ENCODE peak calls at places on chromosomes 13 and 19, in five cellular contexts. One of them, this sample, is unnamed. For H3K9me3, the result is how much of the 10 kb centered on the place peaks cover.

GRCh38 chr19:17719730-17720486 is 628 bp downstream of the MAP1S start:
- DNase-seq in CD4-positive, CD25-positive, alpha-beta regulatory T cell: no peak
- DNase-seq in esophagus muscularis mucosa: no peak
- DNase-seq in CD8-positive, alpha-beta T cell: no peak
- DNase-seq in suprapubic skin: no peak
- DNase-seq in this sample: no peak

GRCh38 chr19:23522431-23522830 is 127.2 kb upstream of the ZNF91 start:
- DNase-seq in CD4-positive, CD25-positive, alpha-beta regulatory T cell: no peak
- DNase-seq in esophagus muscularis mucosa: no peak
- DNase-seq in CD8-positive, alpha-beta T cell: no peak
- DNase-seq in suprapubic skin: no peak
- DNase-seq in this sample: no peak

GRCh38 chr19:49456351-49456750 is 3.3 kb downstream of the ALDH16A1 start:
- DNase-seq in CD4-positive, CD25-positive, alpha-beta regulatory T cell: no peak
- DNase-seq in esophagus muscularis mucosa: no peak
- DNase-seq in CD8-positive, alpha-beta T cell: no peak
- DNase-seq in suprapubic skin: no peak
- DNase-seq in this sample: no peak

GRCh38 chr19:3520166-3521103 is 14.3 kb downstream of the FZR1 start:
- DNase-seq in CD4-positive, CD25-positive, alpha-beta regulatory T cell: no peak
- DNase-seq in esophagus muscularis mucosa: no peak
- DNase-seq in CD8-positive, alpha-beta T cell: no peak
- DNase-seq in suprapubic skin: peak
- DNase-seq in this sample: no peak

GRCh38 chr13:59269476-59269875 is 894.3 kb downstream of the DIAPH3 start:
- DNase-seq in CD4-positive, CD25-positive, alpha-beta regulatory T cell: no peak
- DNase-seq in esophagus muscularis mucosa: no peak
- DNase-seq in CD8-positive, alpha-beta T cell: no peak
- DNase-seq in suprapubic skin: no peak
- DNase-seq in this sample: no peak

GRCh38 chr19:13153627-13154240 is 3.5 kb downstream of the IER2 start:
- DNase-seq in CD4-positive, CD25-positive, alpha-beta regulatory T cell: no peak
- DNase-seq in esophagus muscularis mucosa: no peak
- DNase-seq in CD8-positive, alpha-beta T cell: no peak
- DNase-seq in suprapubic skin: no peak
- DNase-seq in this sample: peak

GRCh38 chr19:51644636-51645271 is 1.9 kb downstream of the SIGLEC14 start:
- DNase-seq in CD4-positive, CD25-positive, alpha-beta regulatory T cell: no peak
- DNase-seq in esophagus muscularis mucosa: no peak
- DNase-seq in CD8-positive, alpha-beta T cell: no peak
- DNase-seq in suprapubic skin: no peak
- DNase-seq in this sample: no peak

GRCh38 chr13:31240921-31241320 is 41.1 kb downstream of the B3GLCT start:
- DNase-seq in CD4-positive, CD25-positive, alpha-beta regulatory T cell: no peak
- DNase-seq in esophagus muscularis mucosa: no peak
- DNase-seq in CD8-positive, alpha-beta T cell: no peak
- DNase-seq in suprapubic skin: no peak
- DNase-seq in this sample: no peak

GRCh38 chr19:10091892-10092641 is 6.0 kb downstream of the SHFL start:
- DNase-seq in CD4-positive, CD25-positive, alpha-beta regulatory T cell: no peak
- DNase-seq in esophagus muscularis mucosa: no peak
- DNase-seq in CD8-positive, alpha-beta T cell: no peak
- DNase-seq in suprapubic skin: no peak
- DNase-seq in this sample: no peak

GRCh38 chr13:100644328-100644727 is 30.3 kb downstream of the TMTC4 start:
- DNase-seq in CD4-positive, CD25-positive, alpha-beta regulatory T cell: no peak
- DNase-seq in esophagus muscularis mucosa: no peak
- DNase-seq in CD8-positive, alpha-beta T cell: no peak
- DNase-seq in suprapubic skin: no peak
- DNase-seq in this sample: no peak

GRCh38 chr19:48489608-48490216 is 20.5 kb downstream of the CYTH2 start:
- DNase-seq in CD4-positive, CD25-positive, alpha-beta regulatory T cell: peak
- DNase-seq in esophagus muscularis mucosa: no peak
- DNase-seq in CD8-positive, alpha-beta T cell: peak
- DNase-seq in suprapubic skin: no peak
- DNase-seq in this sample: peak

GRCh38 chr19:53881482-53882390 is at the start of gene PRKCG:
- DNase-seq in CD4-positive, CD25-positive, alpha-beta regulatory T cell: peak
- DNase-seq in esophagus muscularis mucosa: no peak
- DNase-seq in CD8-positive, alpha-beta T cell: peak
- DNase-seq in suprapubic skin: peak
- DNase-seq in this sample: peak

GRCh38 chr13:98584668-98585397 is 7.9 kb upstream of the STK24 start:
- DNase-seq in CD4-positive, CD25-positive, alpha-beta regulatory T cell: no peak
- DNase-seq in esophagus muscularis mucosa: no peak
- DNase-seq in CD8-positive, alpha-beta T cell: no peak
- DNase-seq in suprapubic skin: no peak
- DNase-seq in this sample: no peak

GRCh38 chr19:17931532-17932191 is 1.2 kb upstream of the CCDC124 start:
- DNase-seq in CD4-positive, CD25-positive, alpha-beta regulatory T cell: no peak
- DNase-seq in esophagus muscularis mucosa: no peak
- DNase-seq in CD8-positive, alpha-beta T cell: no peak
- DNase-seq in suprapubic skin: no peak
- DNase-seq in this sample: no peak

GRCh38 chr19:5563941-5564612 is 3.7 kb downstream of the TINCR start:
- DNase-seq in CD4-positive, CD25-positive, alpha-beta regulatory T cell: no peak
- DNase-seq in esophagus muscularis mucosa: no peak
- DNase-seq in CD8-positive, alpha-beta T cell: no peak
- DNase-seq in suprapubic skin: no peak
- DNase-seq in this sample: no peak

GRCh38 chr13:39773833-39774232 is 118.4 kb downstream of the COG6 start:
- DNase-seq in CD4-positive, CD25-positive, alpha-beta regulatory T cell: no peak
- DNase-seq in esophagus muscularis mucosa: no peak
- DNase-seq in CD8-positive, alpha-beta T cell: no peak
- DNase-seq in suprapubic skin: no peak
- DNase-seq in this sample: no peak

GRCh38 chr13:27526516-27526915 is 76.2 kb upstream of the MTIF3 start:
- DNase-seq in CD4-positive, CD25-positive, alpha-beta regulatory T cell: no peak
- DNase-seq in esophagus muscularis mucosa: peak
- DNase-seq in CD8-positive, alpha-beta T cell: no peak
- DNase-seq in suprapubic skin: no peak
- DNase-seq in this sample: no peak

GRCh38 chr19:46611791-46612190 is 10.7 kb downstream of the CALM3 start:
- DNase-seq in CD4-positive, CD25-positive, alpha-beta regulatory T cell: no peak
- DNase-seq in esophagus muscularis mucosa: no peak
- DNase-seq in CD8-positive, alpha-beta T cell: no peak
- DNase-seq in suprapubic skin: no peak
- DNase-seq in this sample: no peak

GRCh38 chr13:112521073-112521685 is 66.8 kb downstream of the TUBGCP3 start:
- DNase-seq in CD4-positive, CD25-positive, alpha-beta regulatory T cell: no peak
- DNase-seq in esophagus muscularis mucosa: no peak
- DNase-seq in CD8-positive, alpha-beta T cell: no peak
- DNase-seq in suprapubic skin: no peak
- DNase-seq in this sample: no peak

GRCh38 chr19:58277748-58278147 is 1.0 kb upstream of the ZNF8 start:
- DNase-seq in CD4-positive, CD25-positive, alpha-beta regulatory T cell: no peak
- DNase-seq in esophagus muscularis mucosa: no peak
- DNase-seq in CD8-positive, alpha-beta T cell: no peak
- DNase-seq in suprapubic skin: no peak
- DNase-seq in this sample: no peak

GRCh38 chr19:58279042-58279924 is 528 bp downstream of the ZNF8 start:
- DNase-seq in CD4-positive, CD25-positive, alpha-beta regulatory T cell: no peak
- DNase-seq in esophagus muscularis mucosa: peak
- DNase-seq in CD8-positive, alpha-beta T cell: no peak
- DNase-seq in suprapubic skin: peak
- DNase-seq in this sample: peak

GRCh38 chr19:58277197-58277596 is 1.6 kb upstream of the ZNF8 start:
- DNase-seq in CD4-positive, CD25-positive, alpha-beta regulatory T cell: no peak
- DNase-seq in esophagus muscularis mucosa: no peak
- DNase-seq in CD8-positive, alpha-beta T cell: no peak
- DNase-seq in suprapubic skin: no peak
- DNase-seq in this sample: no peak

GRCh38 chr19:58279925-58280316 is 1.2 kb downstream of the ZNF8 start:
- DNase-seq in CD4-positive, CD25-positive, alpha-beta regulatory T cell: no peak
- DNase-seq in esophagus muscularis mucosa: no peak
- DNase-seq in CD8-positive, alpha-beta T cell: no peak
- DNase-seq in suprapubic skin: no peak
- DNase-seq in this sample: no peak

GRCh38 chr19:58278156-58279041 is at the start of gene ZNF8:
- DNase-seq in CD4-positive, CD25-positive, alpha-beta regulatory T cell: peak
- DNase-seq in esophagus muscularis mucosa: peak
- DNase-seq in CD8-positive, alpha-beta T cell: peak
- DNase-seq in suprapubic skin: peak
- DNase-seq in this sample: peak
- H3K9me3 ChIP-seq in CD4-positive, CD25-positive, alpha-beta regulatory T cell: under half
- H3K9me3 ChIP-seq in esophagus muscularis mucosa: under half
- H3K9me3 ChIP-seq in CD8-positive, alpha-beta T cell: under half
- H3K9me3 ChIP-seq in suprapubic skin: under half
- H3K9me3 ChIP-seq in this sample: under half

DNA sequence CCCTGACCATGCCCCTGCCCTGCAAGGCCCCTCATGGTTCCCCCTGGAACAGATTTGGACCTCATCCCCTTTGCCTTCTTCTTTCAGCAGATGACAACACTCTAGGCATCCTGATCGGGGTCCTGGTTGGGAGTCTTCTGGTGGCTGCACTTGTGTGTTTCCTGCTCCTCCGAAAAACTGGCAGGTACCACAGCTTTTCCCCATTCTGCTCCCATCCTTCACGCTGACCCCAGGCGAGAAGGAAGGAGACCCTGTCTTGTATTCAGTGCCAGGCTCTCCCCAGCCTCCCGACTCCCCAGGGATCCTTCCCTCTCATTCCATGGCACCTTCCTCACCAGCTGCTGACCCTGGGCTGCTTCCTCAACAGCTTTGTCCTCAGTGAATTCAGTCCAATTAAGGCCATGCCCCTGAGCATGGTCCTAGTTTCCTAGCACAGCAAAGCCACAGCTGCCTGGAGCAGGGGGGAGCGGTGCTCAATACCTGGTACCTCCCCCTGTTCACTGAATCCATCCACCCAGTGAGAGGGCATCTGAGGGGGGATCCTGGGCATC is 8.4 kb downstream of the CEACAM21 start:
- DNase-seq in CD4-positive, CD25-positive, alpha-beta regulatory T cell: no peak
- DNase-seq in esophagus muscularis mucosa: peak
- DNase-seq in CD8-positive, alpha-beta T cell: no peak
- DNase-seq in suprapubic skin: no peak
- DNase-seq in this sample: no peak
- H3K9me3 ChIP-seq in CD4-positive, CD25-positive, alpha-beta regulatory T cell: under half
- H3K9me3 ChIP-seq in esophagus muscularis mucosa: under half
- H3K9me3 ChIP-seq in CD8-positive, alpha-beta T cell: under half
- H3K9me3 ChIP-seq in suprapubic skin: under half
- H3K9me3 ChIP-seq in this sample: under half

GRCh38 chr13:67155898-67156717 is 74.0 kb downstream of the PCDH9 start:
- DNase-seq in CD4-positive, CD25-positive, alpha-beta regulatory T cell: no peak
- DNase-seq in esophagus muscularis mucosa: no peak
- DNase-seq in CD8-positive, alpha-beta T cell: no peak
- DNase-seq in suprapubic skin: no peak
- DNase-seq in this sample: no peak
- H3K9me3 ChIP-seq in CD4-positive, CD25-positive, alpha-beta regulatory T cell: under half
- H3K9me3 ChIP-seq in esophagus muscularis mucosa: under half
- H3K9me3 ChIP-seq in CD8-positive, alpha-beta T cell: under half
- H3K9me3 ChIP-seq in suprapubic skin: under half
- H3K9me3 ChIP-seq in this sample: under half

DNA sequence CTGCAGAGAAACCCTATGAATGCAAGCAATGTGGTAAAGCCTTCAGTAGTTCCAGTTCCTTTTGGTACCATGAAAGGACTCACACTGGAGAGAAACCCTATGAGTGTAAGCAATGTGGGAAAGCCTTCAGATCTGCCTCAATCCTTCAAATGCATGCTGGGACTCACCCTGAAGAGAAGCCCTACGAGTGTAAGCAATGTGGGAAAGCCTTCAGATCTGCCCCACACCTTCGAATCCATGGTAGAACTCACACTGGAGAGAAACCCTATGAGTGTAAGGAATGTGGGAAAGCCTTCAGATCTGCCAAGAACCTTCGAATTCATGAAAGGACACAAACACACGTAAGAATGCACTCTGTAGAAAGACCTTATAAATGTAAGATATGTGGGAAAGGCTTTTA is 14.7 kb downstream of the ZNF763 start:
- DNase-seq in CD4-positive, CD25-positive, alpha-beta regulatory T cell: no peak
- DNase-seq in esophagus muscularis mucosa: no peak
- DNase-seq in CD8-positive, alpha-beta T cell: no peak
- DNase-seq in suprapubic skin: no peak
- DNase-seq in this sample: no peak
- H3K9me3 ChIP-seq in CD4-positive, CD25-positive, alpha-beta regulatory T cell: half or more
- H3K9me3 ChIP-seq in esophagus muscularis mucosa: under half
- H3K9me3 ChIP-seq in CD8-positive, alpha-beta T cell: under half
- H3K9me3 ChIP-seq in suprapubic skin: under half
- H3K9me3 ChIP-seq in this sample: under half

GRCh38 chr19:55717251-55717650 is 21.0 kb downstream of the NLRP9 start:
- DNase-seq in CD4-positive, CD25-positive, alpha-beta regulatory T cell: no peak
- DNase-seq in esophagus muscularis mucosa: no peak
- DNase-seq in CD8-positive, alpha-beta T cell: no peak
- DNase-seq in suprapubic skin: no peak
- DNase-seq in this sample: no peak
- H3K9me3 ChIP-seq in CD4-positive, CD25-positive, alpha-beta regulatory T cell: under half
- H3K9me3 ChIP-seq in esophagus muscularis mucosa: under half
- H3K9me3 ChIP-seq in CD8-positive, alpha-beta T cell: under half
- H3K9me3 ChIP-seq in suprapubic skin: under half
- H3K9me3 ChIP-seq in this sample: under half

GRCh38 chr13:28922341-28922740 is 102.2 kb downstream of the MTUS2 start:
- DNase-seq in CD4-positive, CD25-positive, alpha-beta regulatory T cell: no peak
- DNase-seq in esophagus muscularis mucosa: no peak
- DNase-seq in CD8-positive, alpha-beta T cell: no peak
- DNase-seq in suprapubic skin: no peak
- DNase-seq in this sample: no peak

DNA sequence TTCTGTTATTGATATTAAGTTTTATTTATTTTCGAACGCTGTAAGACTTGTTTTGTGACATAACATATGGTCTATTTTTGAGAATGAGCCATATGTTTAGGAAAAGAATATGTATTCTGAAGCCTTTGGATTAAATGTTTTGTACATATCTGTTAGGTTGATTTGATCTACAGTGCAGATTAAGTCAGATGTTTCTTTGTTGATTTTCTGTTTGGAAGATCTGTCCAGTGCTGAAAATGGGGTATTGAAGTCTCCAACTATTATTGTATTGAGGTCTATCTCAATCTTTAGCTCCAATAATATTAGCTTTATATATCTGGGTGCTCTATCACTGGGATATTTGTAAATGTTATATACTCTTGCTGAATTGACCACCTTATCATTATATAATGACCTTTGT is 97.9 kb downstream of the MTUS2 start:
- DNase-seq in CD4-positive, CD25-positive, alpha-beta regulatory T cell: no peak
- DNase-seq in esophagus muscularis mucosa: no peak
- DNase-seq in CD8-positive, alpha-beta T cell: no peak
- DNase-seq in suprapubic skin: no peak
- DNase-seq in this sample: no peak
- H3K9me3 ChIP-seq in CD4-positive, CD25-positive, alpha-beta regulatory T cell: under half
- H3K9me3 ChIP-seq in esophagus muscularis mucosa: under half
- H3K9me3 ChIP-seq in CD8-positive, alpha-beta T cell: under half
- H3K9me3 ChIP-seq in suprapubic skin: under half
- H3K9me3 ChIP-seq in this sample: under half

This sample was measured in T-helper 17 cell.